ENCODE peak calls at places on chromosome 14, in eight cellular contexts. N is PC-3, F is K562, V is neuronal stem cell, H is mesenchymal stem cell, T is IMR-90, E is OCI-LY7, W is endothelial cell of umbilical vein. S is an unnamed sample.

GRCh38 chr14:101022916-101023435 is 119.5 kb upstream of the RTL1 start:
- DNase-seq in H (no peak), W (no peak), F (no peak), E (no peak), N (no peak), T (no peak), V (no peak), S (no peak)

GRCh38 chr14:83883732-83884131 is 1646.2 kb upstream of the FLRT2 start:
- DNase-seq in T (no peak), F (no peak), N (no peak), V (no peak), W (no peak), H (peak), E (no peak), S (no peak)

GRCh38 chr14:81927069-81927468 is 393.4 kb upstream of the SEL1L start:
- DNase-seq in N (no peak), F (no peak), H (no peak), W (no peak), E (no peak), T (no peak), V (no peak), S (no peak)

GRCh38 chr14:105987563-105987962 is 461.2 kb downstream of the TMEM121 start:
- DNase-seq in V (no peak), T (no peak), E (no peak), W (no peak), N (no peak), F (no peak), H (no peak), S (no peak)

GRCh38 chr14:80781968-80782367 is 159.6 kb downstream of the CEP128 start:
- DNase-seq in V (no peak), T (peak), W (no peak), N (peak), H (no peak), E (no peak), F (no peak), S (no peak)

GRCh38 chr14:46147486-46147885 is 504.1 kb downstream of the RPL10L start:
- DNase-seq in W (no peak), H (no peak), N (no peak), T (no peak), E (no peak), F (no peak), V (no peak), S (no peak)

GRCh38 chr14:69055973-69056372 is 76.9 kb upstream of the ACTN1 start:
- DNase-seq in V (no peak), W (no peak), T (no peak), F (no peak), E (no peak), H (peak), N (no peak), S (peak)

GRCh38 chr14:72699852-72700257 is 194.0 kb downstream of the DPF3 start:
- DNase-seq in N (no peak), H (peak), V (no peak), T (peak), F (peak), W (peak), E (no peak), S (peak)

GRCh38 chr14:94864421-94865195 is 94.7 kb upstream of the GSC start:
- DNase-seq in E (no peak), H (no peak), N (no peak), V (no peak), W (no peak), F (no peak), T (no peak), S (no peak)

GRCh38 chr14:53900499-53900898 is 56.1 kb downstream of the BMP4 start:
- DNase-seq in W (no peak), H (peak), T (no peak), V (no peak), F (no peak), E (no peak), N (no peak), S (peak)

GRCh38 chr14:89983375-89983774 is 27.6 kb downstream of the TDP1 start:
- DNase-seq in W (no peak), H (no peak), V (no peak), N (no peak), T (no peak), E (no peak), F (no peak), S (no peak)

GRCh38 chr14:64728106-64728505 is 23.9 kb downstream of the PLEKHG3 start:
- DNase-seq in N (no peak), F (no peak), W (no peak), E (no peak), H (no peak), V (no peak), T (no peak), S (no peak)

GRCh38 chr14:101509730-101510371 is 51.4 kb upstream of the DIO3 start:
- DNase-seq in T (no peak), E (no peak), W (no peak), N (no peak), F (no peak), H (no peak), V (no peak), S (no peak)

GRCh38 chr14:27008187-27008586 is 410.4 kb upstream of the NOVA1 start:
- DNase-seq in E (no peak), H (no peak), N (no peak), T (no peak), V (no peak), F (no peak), W (no peak), S (no peak)

GRCh38 chr14:60348211-60348610 is 99.2 kb downstream of the PPM1A start:
- DNase-seq in V (no peak), T (no peak), W (no peak), H (no peak), F (no peak), E (peak), N (no peak), S (no peak)
- H2AFZ ChIP-seq in V (no peak), T (no peak), W (no peak), H (no peak), F (no peak), E (peak), N (no peak), S (no peak)

GRCh38 chr14:76976623-76977005 is 51.9 kb downstream of the IRF2BPL start:
- DNase-seq in T (no peak), E (no peak), V (no peak), F (no peak), W (no peak), H (no peak), N (no peak), S (no peak)

GRCh38 chr14:76977793-76978730 is 50.4 kb downstream of the IRF2BPL start:
- DNase-seq in V (no peak), F (peak), H (peak), T (peak), W (no peak), E (no peak), N (no peak), S (peak)

GRCh38 chr14:76974365-76974764 is 54.1 kb downstream of the IRF2BPL start:
- DNase-seq in N (no peak), T (no peak), V (no peak), H (no peak), W (no peak), F (no peak), E (no peak), S (no peak)

GRCh38 chr14:76975865-76976622 is 52.5 kb downstream of the IRF2BPL start:
- DNase-seq in H (no peak), E (no peak), T (no peak), V (no peak), F (no peak), W (no peak), N (no peak), S (no peak)

GRCh38 chr14:76975051-76975450 is 53.5 kb downstream of the IRF2BPL start:
- DNase-seq in N (no peak), W (no peak), F (no peak), E (no peak), H (no peak), V (no peak), T (no peak), S (no peak)
- H2AFZ ChIP-seq in N (no peak), W (no peak), F (no peak), E (no peak), H (no peak), V (peak), T (peak), S (no peak)

GRCh38 chr14:74085828-74086227 is 1.1 kb downstream of the LIN52 start:
- DNase-seq in E (peak), F (no peak), H (no peak), T (no peak), W (no peak), V (no peak), N (no peak), S (no peak)
- H2AFZ ChIP-seq in E (no peak), F (no peak), H (no peak), T (no peak), W (no peak), V (peak), N (peak), S (no peak)

DNA sequence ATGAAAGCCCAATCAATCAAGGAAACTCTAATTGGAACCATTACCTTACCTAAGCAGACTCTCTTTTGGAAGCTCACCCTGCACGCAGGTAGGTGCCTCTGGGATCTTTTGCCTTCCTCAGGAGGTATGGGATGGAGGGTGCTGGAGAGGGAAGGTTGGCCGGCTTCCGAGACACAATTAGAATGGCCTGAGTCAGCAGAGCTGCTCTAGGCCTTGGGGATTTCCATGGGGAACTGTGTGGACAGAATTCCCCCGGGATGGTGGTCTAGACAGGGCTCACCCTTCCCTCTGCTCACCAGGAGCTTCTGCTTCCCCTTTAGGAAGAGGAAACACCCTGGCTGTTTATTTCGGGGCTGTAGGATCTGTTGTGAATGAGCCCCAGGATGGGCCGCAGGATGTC is 43.7 kb upstream of the TMED10 start:
- DNase-seq in H (no peak), N (no peak), E (no peak), F (no peak), T (no peak), W (no peak), V (no peak), S (no peak)
- H2AFZ ChIP-seq in H (no peak), N (no peak), E (no peak), F (no peak), T (no peak), W (no peak), V (no peak), S (no peak)

DNA sequence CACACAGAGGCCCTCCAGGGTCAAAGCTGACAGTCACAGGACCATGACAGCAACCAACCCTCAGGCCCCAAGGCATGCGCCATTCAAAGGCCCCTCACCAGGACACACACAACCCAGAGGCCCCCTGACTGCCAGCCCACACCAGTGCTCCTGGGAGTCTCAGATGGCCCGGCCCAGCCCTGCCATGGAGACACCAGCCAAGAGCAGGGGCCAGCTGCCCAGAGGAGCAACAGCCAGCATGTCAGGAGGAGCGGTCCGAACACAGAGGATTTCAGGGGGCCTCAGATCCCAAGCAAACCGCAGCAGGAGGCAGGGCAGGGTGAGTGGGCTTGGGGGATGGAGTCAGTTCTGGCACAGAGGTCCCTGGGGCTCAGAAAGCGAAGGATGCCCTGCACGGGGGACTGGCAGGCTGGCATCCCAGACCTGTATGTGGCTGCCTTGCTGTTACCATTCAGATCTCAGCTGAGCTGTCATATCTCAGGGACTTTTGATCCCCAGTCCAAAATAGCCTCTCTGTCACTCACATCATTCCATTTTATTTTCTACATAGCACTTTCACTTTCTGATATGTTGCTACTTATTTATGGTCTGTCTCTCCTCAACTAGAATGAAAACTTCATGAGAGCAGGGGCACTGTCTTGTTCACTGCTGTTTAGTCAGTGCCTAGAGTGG is 4.8 kb downstream of the TMEM229B start:
- DNase-seq in E (no peak), F (no peak), N (no peak), H (no peak), T (no peak), V (no peak), W (no peak), S (no peak)
- H2AFZ ChIP-seq in E (no peak), F (no peak), N (no peak), H (no peak), T (peak), V (peak), W (no peak), S (no peak)

GRCh38 chr14:38339704-38340103 is 83.8 kb upstream of the CLEC14A start:
- DNase-seq in H (peak), N (peak), T (peak), W (no peak), F (no peak), E (no peak), V (no peak), S (peak)

DNA sequence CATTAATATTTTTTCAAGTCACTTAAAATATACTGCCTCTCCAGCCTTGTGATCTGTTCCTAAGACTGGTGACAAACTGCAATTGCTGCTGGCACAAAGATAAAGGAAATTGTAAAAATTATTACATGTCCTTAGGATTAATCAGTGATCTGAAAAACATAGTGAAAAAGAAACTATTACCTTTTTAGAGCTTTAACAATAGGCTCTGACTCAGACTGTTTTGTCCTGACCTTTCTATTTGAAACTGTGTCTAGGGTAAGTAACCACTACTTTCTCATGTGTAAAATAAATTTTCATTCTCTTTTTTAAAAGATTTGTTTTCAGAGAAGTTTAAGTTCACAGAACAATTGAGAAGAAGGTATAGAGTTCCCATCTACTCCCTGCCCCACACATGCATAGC is 80.4 kb upstream of the CLEC14A start:
- DNase-seq in H (no peak), E (no peak), F (no peak), T (no peak), V (no peak), W (peak), N (peak), S (peak)
- H2AFZ ChIP-seq in H (no peak), E (no peak), F (no peak), T (no peak), V (no peak), W (peak), N (no peak), S (no peak)

GRCh38 chr14:32896979-32897723 is 41.5 kb upstream of the NPAS3 start:
- DNase-seq in T (peak), W (peak), H (peak), F (no peak), V (no peak), E (no peak), N (peak), S (peak)
- H2AFZ ChIP-seq in T (peak), W (peak), H (no peak), F (peak), V (peak), E (no peak), N (peak), S (peak)

DNA sequence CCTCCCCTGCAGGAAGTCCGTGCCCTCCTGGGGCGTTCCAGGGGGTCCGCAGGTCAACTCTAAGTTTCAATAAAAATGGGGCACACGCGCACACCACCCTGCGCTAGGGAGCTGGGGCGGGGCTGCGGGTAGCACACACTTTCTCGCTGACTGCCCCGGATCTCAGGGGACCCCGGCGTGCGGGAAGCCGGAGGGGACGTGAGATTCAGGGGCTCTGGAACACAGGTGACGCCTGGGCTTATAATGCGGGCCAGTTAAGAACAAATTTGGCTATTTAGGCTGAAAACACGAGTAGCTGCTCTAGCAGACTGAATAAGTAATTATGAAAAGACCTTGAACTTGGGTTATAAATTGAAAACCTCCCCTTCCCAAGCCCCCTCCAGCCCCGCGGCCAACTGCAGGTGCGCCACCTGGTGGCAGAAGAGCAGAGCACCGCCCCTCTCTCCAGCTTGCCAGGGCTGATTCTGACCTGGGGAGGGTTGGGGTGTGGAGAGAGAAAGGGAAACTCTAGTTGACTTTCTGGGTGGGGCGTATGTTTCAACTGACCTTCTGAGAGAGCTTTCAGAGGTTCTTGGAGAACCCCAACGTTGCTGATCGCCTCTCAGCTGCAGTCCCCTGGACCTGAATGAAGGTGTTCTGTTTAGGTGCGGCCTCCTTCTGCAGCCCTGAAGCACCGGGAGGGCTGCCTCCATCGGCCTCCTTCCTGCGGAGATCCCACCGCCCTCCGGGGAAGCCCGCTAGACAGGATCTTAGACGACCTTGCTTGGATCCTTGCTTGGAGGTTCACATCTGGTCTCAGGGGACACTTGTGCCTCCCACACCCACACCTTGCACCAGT is 118.4 kb upstream of the EVL start:
- DNase-seq in W (peak), T (no peak), V (peak), H (peak), E (peak), F (peak), N (peak), S (no peak)
- H2AFZ ChIP-seq in W (no peak), T (no peak), V (no peak), H (no peak), E (no peak), F (no peak), N (peak), S (no peak)

GRCh38 chr14:52729585-52729924 is 411 bp upstream of the STYX start:
- DNase-seq in N (no peak), F (no peak), H (no peak), T (no peak), E (no peak), W (no peak), V (no peak), S (no peak)
- H2AFZ ChIP-seq in N (no peak), F (peak), H (no peak), T (no peak), E (no peak), W (no peak), V (peak), S (no peak)

S was measured in fibroblast of lung.